ENCODE peak calls at places on chromosome 18, in four cellular contexts. One of them, this sample, is unnamed.

GRCh38 chr18:54102123-54102522 is 122.3 kb downstream of the MBD2 start:
- DNase-seq in ovary: no peak
- DNase-seq in AG04450: no peak
- DNase-seq in esophagus muscularis mucosa: no peak
- DNase-seq in this sample: no peak

GRCh38 chr18:21820035-21820810 is 79.6 kb downstream of the MIB1 start:
- DNase-seq in ovary: no peak
- DNase-seq in AG04450: no peak
- DNase-seq in esophagus muscularis mucosa: no peak
- DNase-seq in this sample: no peak

GRCh38 chr18:58668211-58668610 is 3.1 kb upstream of the MALT1 start:
- DNase-seq in ovary: no peak
- DNase-seq in AG04450: no peak
- DNase-seq in esophagus muscularis mucosa: no peak
- DNase-seq in this sample: no peak

GRCh38 chr18:23857756-23858155 is 156.8 kb upstream of the TTC39C start:
- DNase-seq in ovary: no peak
- DNase-seq in AG04450: peak
- DNase-seq in esophagus muscularis mucosa: no peak
- DNase-seq in this sample: no peak

GRCh38 chr18:39260565-39260964 is 1695.0 kb upstream of the CELF4 start:
- DNase-seq in ovary: no peak
- DNase-seq in AG04450: no peak
- DNase-seq in esophagus muscularis mucosa: no peak
- DNase-seq in this sample: no peak

GRCh38 chr18:1018211-1018651 is 113.6 kb downstream of the ADCYAP1 start:
- DNase-seq in ovary: no peak
- DNase-seq in AG04450: no peak
- DNase-seq in esophagus muscularis mucosa: no peak
- DNase-seq in this sample: no peak

GRCh38 chr18:59024829-59025228 is 114.9 kb upstream of the SEC11C start:
- DNase-seq in ovary: no peak
- DNase-seq in AG04450: peak
- DNase-seq in esophagus muscularis mucosa: no peak
- DNase-seq in this sample: no peak

GRCh38 chr18:39701071-39701783 is 2135.6 kb upstream of the CELF4 start:
- DNase-seq in ovary: no peak
- DNase-seq in AG04450: no peak
- DNase-seq in esophagus muscularis mucosa: no peak
- DNase-seq in this sample: no peak

GRCh38 chr18:596288-596881 is 403 bp upstream of the CLUL1 start:
- DNase-seq in ovary: peak
- DNase-seq in AG04450: no peak
- DNase-seq in esophagus muscularis mucosa: no peak
- DNase-seq in this sample: peak

GRCh38 chr18:42654561-42654960 is 460.9 kb downstream of the RIT2 start:
- DNase-seq in ovary: no peak
- DNase-seq in AG04450: no peak
- DNase-seq in esophagus muscularis mucosa: no peak
- DNase-seq in this sample: no peak

GRCh38 chr18:40413160-40413559 is 1541.9 kb upstream of the PIK3C3 start:
- DNase-seq in ovary: no peak
- DNase-seq in AG04450: no peak
- DNase-seq in esophagus muscularis mucosa: no peak
- DNase-seq in this sample: peak

GRCh38 chr18:23356915-23357421 is 96.1 kb upstream of the RIOK3 start:
- DNase-seq in ovary: no peak
- DNase-seq in AG04450: no peak
- DNase-seq in esophagus muscularis mucosa: no peak
- DNase-seq in this sample: no peak

GRCh38 chr18:24369420-24369819 is 28.2 kb downstream of the OSBPL1A start:
- DNase-seq in ovary: no peak
- DNase-seq in AG04450: no peak
- DNase-seq in esophagus muscularis mucosa: no peak
- DNase-seq in this sample: no peak

GRCh38 chr18:35042389-35043066 is 1.3 kb downstream of the MAPRE2 start:
- DNase-seq in ovary: no peak
- DNase-seq in AG04450: no peak
- DNase-seq in esophagus muscularis mucosa: no peak
- DNase-seq in this sample: no peak

GRCh38 chr18:78721986-78722385 is 257.6 kb upstream of the SALL3 start:
- DNase-seq in ovary: no peak
- DNase-seq in AG04450: no peak
- DNase-seq in esophagus muscularis mucosa: no peak
- DNase-seq in this sample: peak

GRCh38 chr18:6732952-6733351 is 3.4 kb downstream of the ARHGAP28 start:
- DNase-seq in ovary: no peak
- DNase-seq in AG04450: no peak
- DNase-seq in esophagus muscularis mucosa: no peak
- DNase-seq in this sample: no peak

GRCh38 chr18:36075862-36076587 is 8.7 kb upstream of the RPRD1A start:
- DNase-seq in ovary: no peak
- DNase-seq in AG04450: peak
- DNase-seq in esophagus muscularis mucosa: no peak
- DNase-seq in this sample: no peak

GRCh38 chr18:25454270-25454659 is 102.3 kb upstream of the ZNF521 start:
- DNase-seq in ovary: no peak
- DNase-seq in AG04450: no peak
- DNase-seq in esophagus muscularis mucosa: no peak
- DNase-seq in this sample: no peak

GRCh38 chr18:57581301-57581934 is 5.1 kb downstream of the FECH start:
- DNase-seq in ovary: no peak
- DNase-seq in AG04450: no peak
- DNase-seq in esophagus muscularis mucosa: no peak
- DNase-seq in this sample: no peak

GRCh38 chr18:26655614-26656400 is 107.5 kb upstream of the KCTD1 start:
- DNase-seq in ovary: peak
- DNase-seq in AG04450: no peak
- DNase-seq in esophagus muscularis mucosa: no peak
- DNase-seq in this sample: peak

GRCh38 chr18:69790649-69791048 is 157.0 kb downstream of the CD226 start:
- DNase-seq in ovary: no peak
- DNase-seq in AG04450: no peak
- DNase-seq in esophagus muscularis mucosa: no peak
- DNase-seq in this sample: no peak

GRCh38 chr18:36692331-36692730 is 136.5 kb downstream of the TPGS2 start:
- DNase-seq in ovary: no peak
- DNase-seq in AG04450: peak
- DNase-seq in esophagus muscularis mucosa: no peak
- DNase-seq in this sample: no peak

GRCh38 chr18:13375302-13376255 is 157.0 kb downstream of the LDLRAD4 start:
- DNase-seq in ovary: no peak
- DNase-seq in AG04450: peak
- DNase-seq in esophagus muscularis mucosa: peak
- DNase-seq in this sample: no peak

GRCh38 chr18:35215026-35215425 is 25.8 kb upstream of the ZNF397 start:
- DNase-seq in ovary: no peak
- DNase-seq in AG04450: no peak
- DNase-seq in esophagus muscularis mucosa: no peak
- DNase-seq in this sample: no peak

GRCh38 chr18:24054130-24054529 is 39.6 kb downstream of the TTC39C start:
- DNase-seq in ovary: no peak
- DNase-seq in AG04450: no peak
- DNase-seq in esophagus muscularis mucosa: no peak
- DNase-seq in this sample: peak

GRCh38 chr18:31393286-31393685 is 16.7 kb downstream of the DSG4 start:
- DNase-seq in ovary: no peak
- DNase-seq in AG04450: no peak
- DNase-seq in esophagus muscularis mucosa: no peak
- DNase-seq in this sample: no peak

GRCh38 chr18:5104246-5104645 is 92.8 kb downstream of the AKAIN1 start:
- DNase-seq in ovary: no peak
- DNase-seq in AG04450: no peak
- DNase-seq in esophagus muscularis mucosa: no peak
- DNase-seq in this sample: no peak

DNA sequence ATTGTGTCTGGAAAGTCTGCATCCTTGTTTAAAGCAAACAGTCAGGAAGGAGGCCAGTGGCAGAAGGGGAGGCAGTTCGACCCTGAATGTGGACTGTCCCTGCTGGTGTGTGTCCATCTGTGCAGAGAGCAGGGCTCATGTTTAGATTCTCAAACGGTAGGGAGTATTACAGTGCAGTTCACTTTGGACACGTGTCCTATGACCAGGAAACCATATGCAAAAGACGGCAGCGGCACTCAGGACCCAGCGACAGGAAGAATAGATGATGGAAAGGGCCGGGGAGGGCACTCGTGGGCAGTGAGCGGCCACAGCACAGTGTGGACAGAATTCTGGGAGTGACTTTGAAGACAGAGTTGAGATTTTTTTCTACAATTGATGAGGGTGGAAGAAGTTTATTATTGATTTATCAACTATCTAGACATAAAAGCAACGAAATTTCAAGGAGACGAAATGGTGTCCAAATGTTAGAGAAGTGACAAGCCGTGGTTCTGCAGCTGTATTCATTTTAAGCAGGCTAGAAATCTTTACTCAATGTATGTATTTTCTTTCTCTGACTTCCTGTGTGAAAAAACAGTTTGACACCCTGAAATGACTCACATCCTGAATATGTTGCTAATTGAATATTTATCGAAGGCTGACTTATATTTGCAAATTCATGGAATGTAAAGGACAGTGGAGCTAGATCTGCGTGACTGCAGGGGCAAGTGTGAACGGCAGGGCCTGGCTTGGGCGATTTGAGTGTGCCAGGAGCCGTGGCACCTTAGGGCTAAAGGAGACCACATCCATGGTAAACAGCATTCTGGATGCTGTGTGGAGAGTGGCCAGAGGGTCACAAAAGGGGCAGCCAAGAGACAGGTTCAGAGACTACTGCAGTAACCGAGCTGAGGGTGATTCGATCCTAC is 214.2 kb downstream of the PTGR3 start:
- DNase-seq in ovary: no peak
- DNase-seq in AG04450: no peak
- DNase-seq in esophagus muscularis mucosa: no peak
- DNase-seq in this sample: no peak
- H3K27ac ChIP-seq in ovary: no peak
- H3K27ac ChIP-seq in AG04450: no peak
- H3K27ac ChIP-seq in esophagus muscularis mucosa: no peak
- H3K27ac ChIP-seq in this sample: no peak

DNA sequence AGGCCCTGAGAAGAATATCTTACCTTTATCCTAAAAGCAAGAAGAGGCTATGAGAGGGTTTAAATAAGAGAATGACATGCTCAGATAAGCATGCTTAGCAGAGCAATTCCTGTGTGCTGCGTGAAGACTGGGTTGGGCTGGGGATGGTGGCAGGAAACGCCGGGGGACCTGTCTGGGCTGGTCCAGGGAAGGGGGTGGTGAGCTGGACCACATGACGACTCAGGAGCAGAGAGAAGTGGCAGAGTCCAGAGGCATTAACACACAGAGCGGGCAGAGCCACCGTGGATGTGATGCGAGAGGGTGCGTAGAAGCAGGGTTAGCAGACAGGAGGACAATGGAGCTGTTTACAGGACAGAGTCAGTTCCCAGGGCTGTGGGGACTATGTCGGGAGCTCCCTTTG is 84.5 kb downstream of the ZBTB7C start:
- DNase-seq in ovary: no peak
- DNase-seq in AG04450: no peak
- DNase-seq in esophagus muscularis mucosa: no peak
- DNase-seq in this sample: no peak
- H3K27ac ChIP-seq in ovary: no peak
- H3K27ac ChIP-seq in AG04450: no peak
- H3K27ac ChIP-seq in esophagus muscularis mucosa: no peak
- H3K27ac ChIP-seq in this sample: no peak

GRCh38 chr18:77088977-77089795 is 43.4 kb downstream of the MBP start:
- DNase-seq in ovary: no peak
- DNase-seq in AG04450: no peak
- DNase-seq in esophagus muscularis mucosa: no peak
- DNase-seq in this sample: no peak
- H3K27ac ChIP-seq in ovary: no peak
- H3K27ac ChIP-seq in AG04450: no peak
- H3K27ac ChIP-seq in esophagus muscularis mucosa: peak
- H3K27ac ChIP-seq in this sample: no peak

GRCh38 chr18:11996190-11996754 is 15.0 kb downstream of the IMPA2 start:
- DNase-seq in ovary: no peak
- DNase-seq in AG04450: no peak
- DNase-seq in esophagus muscularis mucosa: no peak
- DNase-seq in this sample: no peak

GRCh38 chr18:11996907-11997306 is 15.6 kb downstream of the IMPA2 start:
- DNase-seq in ovary: no peak
- DNase-seq in AG04450: no peak
- DNase-seq in esophagus muscularis mucosa: no peak
- DNase-seq in this sample: no peak

GRCh38 chr18:11995445-11996189 is 14.3 kb downstream of the IMPA2 start:
- DNase-seq in ovary: peak
- DNase-seq in AG04450: peak
- DNase-seq in esophagus muscularis mucosa: no peak
- DNase-seq in this sample: no peak

GRCh38 chr18:11998182-11998581 is 16.9 kb downstream of the IMPA2 start:
- DNase-seq in ovary: peak
- DNase-seq in AG04450: no peak
- DNase-seq in esophagus muscularis mucosa: no peak
- DNase-seq in this sample: no peak

GRCh38 chr18:11997466-11997865 is 16.2 kb downstream of the IMPA2 start:
- DNase-seq in ovary: no peak
- DNase-seq in AG04450: no peak
- DNase-seq in esophagus muscularis mucosa: no peak
- DNase-seq in this sample: no peak
- H3K27ac ChIP-seq in ovary: no peak
- H3K27ac ChIP-seq in AG04450: no peak
- H3K27ac ChIP-seq in esophagus muscularis mucosa: peak
- H3K27ac ChIP-seq in this sample: no peak